ENCODE peak calls at places on chromosomes 16 and 17, in eight cellular contexts. B, G, S, W, P, C, K and V are unnamed samples.

GRCh38 chr17:79622776-79623175 is 11.9 kb upstream of the RBFOX3 start:
- DNase-seq in S (no peak), G (peak), K (peak), C (no peak), P (peak), W (no peak), B (no peak), V (no peak)

GRCh38 chr17:63822537-63822936 is 4.7 kb upstream of the PSMC5 start:
- DNase-seq in B (no peak), P (no peak), C (no peak), S (no peak), K (no peak), W (no peak), G (no peak), V (no peak)

GRCh38 chr17:49707246-49707607 is 537 bp downstream of the SLC35B1 start:
- DNase-seq in S (no peak), K (no peak), G (no peak), C (no peak), P (no peak), B (no peak), W (no peak), V (no peak)

GRCh38 chr16:48231675-48232214 is 12.4 kb upstream of the LONP2 start:
- DNase-seq in P (no peak), K (no peak), W (no peak), B (peak), G (peak), C (no peak), S (peak), V (peak)

GRCh38 chr17:60602385-60602742 is 2.4 kb downstream of the PPM1D start:
- DNase-seq in K (no peak), W (no peak), G (peak), B (no peak), P (no peak), C (no peak), S (no peak), V (no peak)

GRCh38 chr16:3358884-3359283 is 3.2 kb downstream of the OR2C1 start:
- DNase-seq in P (no peak), W (no peak), B (no peak), K (no peak), C (no peak), G (no peak), S (no peak), V (no peak)

GRCh38 chr17:66414528-66415175 is 112.2 kb downstream of the PRKCA start:
- DNase-seq in W (no peak), K (no peak), P (no peak), B (no peak), G (no peak), S (no peak), C (no peak), V (no peak)

GRCh38 chr17:73365203-73365933 is 53.6 kb upstream of the CDC42EP4 start:
- DNase-seq in P (peak), G (no peak), B (no peak), S (no peak), W (peak), K (no peak), C (no peak), V (peak)

GRCh38 chr17:19897108-19897854 is 29.5 kb upstream of the ULK2 start:
- DNase-seq in B (peak), S (no peak), P (peak), C (no peak), K (no peak), W (peak), G (no peak), V (peak)

GRCh38 chr17:54919456-54919855 is 18.8 kb downstream of the TOM1L1 start:
- DNase-seq in P (no peak), B (no peak), G (no peak), K (no peak), C (no peak), S (no peak), W (no peak), V (no peak)

GRCh38 chr17:4858068-4858879 is 25.1 kb downstream of the MINK1 start:
- DNase-seq in K (peak), W (no peak), S (no peak), G (peak), B (no peak), C (peak), P (peak), V (no peak)

GRCh38 chr17:969767-970387 is 9.7 kb downstream of the NXN start:
- DNase-seq in S (no peak), W (no peak), B (no peak), K (no peak), P (no peak), G (no peak), C (no peak), V (no peak)

GRCh38 chr17:65855245-65855644 is 293.8 kb upstream of the AXIN2 start:
- DNase-seq in G (no peak), W (no peak), B (no peak), P (no peak), K (no peak), C (no peak), S (no peak), V (no peak)

GRCh38 chr17:16439303-16439791 is 24.0 kb downstream of the TRPV2 start:
- DNase-seq in C (no peak), B (no peak), P (no peak), K (no peak), S (no peak), W (no peak), G (no peak), V (no peak)

GRCh38 chr17:70365098-70365583 is 195.8 kb downstream of the KCNJ2 start:
- DNase-seq in W (no peak), G (no peak), C (peak), S (no peak), P (no peak), K (no peak), B (no peak), V (no peak)

GRCh38 chr16:11372924-11373306 is 27.7 kb downstream of the RMI2 start:
- DNase-seq in P (peak), W (no peak), K (no peak), S (no peak), B (no peak), G (no peak), C (no peak), V (no peak)

GRCh38 chr17:66425751-66426396 is 123.5 kb downstream of the PRKCA start:
- DNase-seq in P (no peak), C (no peak), B (no peak), S (no peak), W (no peak), K (no peak), G (no peak), V (no peak)

GRCh38 chr16:88468289-88469129 is 15.4 kb downstream of the ZFPM1 start:
- DNase-seq in K (no peak), G (no peak), B (peak), C (no peak), P (peak), S (peak), W (no peak), V (peak)

GRCh38 chr17:4852504-4853075 is 19.4 kb downstream of the MINK1 start:
- DNase-seq in W (no peak), P (no peak), C (no peak), B (no peak), G (no peak), S (no peak), K (no peak), V (no peak)

GRCh38 chr16:70662991-70663523 is 16.7 kb downstream of the IL34 start:
- DNase-seq in P (no peak), B (no peak), K (no peak), S (no peak), G (no peak), C (no peak), W (no peak), V (no peak)

GRCh38 chr17:48426019-48426418 is 4.0 kb downstream of the SKAP1 start:
- DNase-seq in G (no peak), W (no peak), K (no peak), S (no peak), C (no peak), P (no peak), B (no peak), V (no peak)

GRCh38 chr16:1379054-1379862 is 27.5 kb downstream of the GNPTG start:
- DNase-seq in P (peak), C (no peak), S (peak), W (peak), K (peak), B (peak), G (peak), V (peak)

GRCh38 chr16:88772871-88773811 is 11.9 kb downstream of the PIEZO1 start:
- DNase-seq in B (no peak), G (no peak), S (peak), W (peak), C (no peak), K (peak), P (peak), V (peak)

GRCh38 chr17:17129466-17129865 is 76.7 kb downstream of the PLD6 start:
- DNase-seq in G (no peak), B (no peak), W (peak), S (no peak), P (no peak), C (no peak), K (no peak), V (no peak)

GRCh38 chr17:44053130-44053872 is 13.2 kb downstream of the LSM12 start:
- DNase-seq in P (no peak), G (no peak), K (no peak), C (no peak), W (peak), B (peak), S (no peak), V (no peak)

GRCh38 chr16:47140686-47141085 is 3.1 kb downstream of the NETO2 start:
- DNase-seq in B (no peak), K (no peak), W (no peak), S (no peak), G (no peak), P (no peak), C (no peak), V (no peak)

GRCh38 chr17:69480197-69480596 is 65.7 kb downstream of the MAP2K6 start:
- DNase-seq in G (no peak), S (no peak), P (no peak), B (no peak), W (peak), C (no peak), K (peak), V (peak)

GRCh38 chr17:55549140-55549539 is 37.9 kb upstream of the SMIM36 start:
- DNase-seq in B (no peak), K (no peak), W (no peak), G (no peak), P (no peak), S (no peak), C (no peak), V (no peak)

GRCh38 chr17:726331-726919 is 6.0 kb upstream of the TLCD3A start:
- DNase-seq in P (no peak), W (no peak), B (peak), S (no peak), K (no peak), C (no peak), G (no peak), V (no peak)

GRCh38 chr16:19116711-19117449 is 3.1 kb downstream of the ITPRIPL2 start:
- DNase-seq in K (no peak), W (no peak), C (no peak), G (no peak), B (no peak), P (no peak), S (no peak), V (no peak)

GRCh38 chr17:21029032-21029431 is 13.8 kb downstream of the USP22 start:
- DNase-seq in S (no peak), P (peak), C (no peak), B (no peak), W (no peak), K (peak), G (no peak), V (no peak)

GRCh38 chr16:4115209-4115940 is 867 bp downstream of the ADCY9 start:
- DNase-seq in B (peak), W (peak), P (peak), C (no peak), S (peak), G (peak), K (peak), V (peak)